ENCODE peak calls at places on chromosomes 6 and 20, in five cellular contexts. Q, B, U, W and E are unnamed samples.

GRCh38 chr6:3997144-3997770 is 81.7 kb downstream of the FAM217A start:
- DNase-seq in B (no peak), U (no peak), Q (no peak), W (no peak), E (no peak)

GRCh38 chr6:15561447-15562199 is 101.2 kb downstream of the DTNBP1 start:
- DNase-seq in B (no peak), W (no peak), Q (no peak), U (no peak), E (no peak)

GRCh38 chr6:52697903-52698302 is 27.0 kb downstream of the TMEM14A start:
- DNase-seq in W (no peak), U (no peak), B (no peak), Q (no peak), E (peak; percentile 16)

GRCh38 chr20:44526129-44526528 is 4.3 kb upstream of the SERINC3 start:
- DNase-seq in W (no peak), B (no peak), Q (no peak), U (no peak), E (peak; percentile 72)

GRCh38 chr6:125273965-125274364 is 27.8 kb downstream of the HDDC2 start:
- DNase-seq in Q (no peak), B (no peak), U (no peak), W (no peak), E (no peak)

GRCh38 chr6:119148102-119148824 is 69.8 kb upstream of the FAM184A start:
- DNase-seq in W (no peak), Q (no peak), U (no peak), B (no peak), E (peak; percentile 60)

GRCh38 chr6:356828-357251 is 34.7 kb upstream of the IRF4 start:
- DNase-seq in B (no peak), W (no peak), Q (no peak), U (no peak), E (no peak)

GRCh38 chr6:162533009-162533400 is 194.6 kb downstream of the PRKN start:
- DNase-seq in Q (no peak), B (no peak), U (no peak), W (no peak), E (no peak)

GRCh38 chr6:129195666-129196065 is 312.7 kb downstream of the LAMA2 start:
- DNase-seq in B (no peak), U (no peak), W (no peak), Q (no peak), E (no peak)

GRCh38 chr20:49794336-49795124 is 18.1 kb upstream of the SLC9A8 start:
- DNase-seq in U (peak; percentile 46), W (no peak), B (no peak), Q (no peak), E (peak; percentile 58)

GRCh38 chr20:4130404-4131189 is 115.2 kb upstream of the RNF24 start:
- DNase-seq in W (peak; percentile 54), U (no peak), Q (no peak), B (no peak), E (no peak)

GRCh38 chr6:113971786-113972185 is 838 bp upstream of the HDAC2 start:
- DNase-seq in U (no peak), W (no peak), Q (no peak), B (no peak), E (no peak)

GRCh38 chr6:6975395-6976111 is 132.2 kb upstream of the RREB1 start:
- DNase-seq in U (no peak), B (no peak), Q (no peak), W (no peak), E (no peak)

GRCh38 chr20:25056601-25057233 is 1.2 kb downstream of the ACSS1 start:
- DNase-seq in U (no peak), Q (no peak), W (peak; percentile 90), B (no peak), E (no peak)

GRCh38 chr20:50628326-50628725 is 63.0 kb downstream of the RIPOR3 start:
- DNase-seq in Q (no peak), W (no peak), B (no peak), U (no peak), E (no peak)

GRCh38 chr6:1739220-1739619 is 129.5 kb downstream of the FOXC1 start:
- DNase-seq in W (no peak), Q (no peak), U (no peak), B (no peak), E (no peak)

GRCh38 chr20:2114990-2115681 is 13.5 kb downstream of the STK35 start:
- DNase-seq in B (no peak), U (no peak), Q (no peak), W (no peak), E (no peak)

GRCh38 chr6:150730801-150731445 is 131.2 kb downstream of the PLEKHG1 start:
- DNase-seq in U (no peak), W (no peak), Q (no peak), B (no peak), E (no peak)

GRCh38 chr20:24610341-24611115 is 141.1 kb downstream of the SYNDIG1 start:
- DNase-seq in Q (no peak), U (no peak), B (no peak), W (peak; percentile 37), E (no peak)

GRCh38 chr20:57656821-57657536 is 36.8 kb upstream of the ZBP1 start:
- DNase-seq in W (peak; percentile 87), Q (no peak), B (no peak), U (no peak), E (no peak)

GRCh38 chr6:12577124-12577845 is 139.3 kb upstream of the PHACTR1 start:
- DNase-seq in B (no peak), Q (no peak), W (no peak), U (no peak), E (no peak)

GRCh38 chr6:25414755-25415154 is 135.6 kb downstream of the CARMIL1 start:
- DNase-seq in U (no peak), B (no peak), W (no peak), Q (no peak), E (no peak)

GRCh38 chr6:168514216-168514615 is 73.2 kb downstream of the SMOC2 start:
- DNase-seq in U (no peak), W (peak; percentile 92), B (no peak), Q (no peak), E (no peak)

GRCh38 chr6:145801021-145801420 is 13.6 kb downstream of the FBXO30 start:
- DNase-seq in U (no peak), W (no peak), Q (no peak), B (no peak), E (no peak)

GRCh38 chr6:135722679-135723078 is 128.8 kb upstream of the PDE7B start:
- DNase-seq in U (no peak), B (no peak), Q (no peak), W (no peak), E (peak; percentile 81)